ENCODE peak calls at places on chromosomes 1 and 21, in eight cellular contexts. One of them, this sample, is unnamed.

GRCh38 chr1:97204468-97204867 is 482.9 kb downstream of the PTBP2 start:
- DNase-seq in A549: no peak
- DNase-seq in uterus: no peak
- DNase-seq in GM20000: no peak
- DNase-seq in ascending aorta: no peak
- DNase-seq in nephron progenitor cell: no peak
- DNase-seq in right lobe of liver: no peak
- DNase-seq in suprapubic skin: no peak
- DNase-seq in this sample: no peak

GRCh38 chr1:30085814-30086770 is 637.3 kb downstream of the MATN1 start:
- DNase-seq in right lobe of liver: no peak
- DNase-seq in uterus: peak; percentile 64
- DNase-seq in nephron progenitor cell: peak; percentile 97
- DNase-seq in A549: peak; percentile 44
- DNase-seq in suprapubic skin: no peak
- DNase-seq in GM20000: peak; percentile 55
- DNase-seq in ascending aorta: no peak
- DNase-seq in this sample: peak; percentile 42

GRCh38 chr21:45820171-45821091 is 161.1 kb upstream of the COL6A1 start:
- DNase-seq in suprapubic skin: no peak
- DNase-seq in A549: peak; percentile 82
- DNase-seq in uterus: peak; percentile 81
- DNase-seq in right lobe of liver: peak; percentile 81
- DNase-seq in nephron progenitor cell: peak; percentile 90
- DNase-seq in ascending aorta: no peak
- DNase-seq in GM20000: peak; percentile 87
- DNase-seq in this sample: peak; percentile 76

GRCh38 chr1:56469640-56470371 is 109.6 kb downstream of the PLPP3 start:
- DNase-seq in uterus: no peak
- DNase-seq in suprapubic skin: no peak
- DNase-seq in A549: no peak
- DNase-seq in nephron progenitor cell: no peak
- DNase-seq in right lobe of liver: no peak
- DNase-seq in GM20000: no peak
- DNase-seq in ascending aorta: no peak
- DNase-seq in this sample: no peak

GRCh38 chr1:197399691-197400521 is 131.9 kb downstream of the CRB1 start:
- DNase-seq in uterus: no peak
- DNase-seq in nephron progenitor cell: peak; percentile 10
- DNase-seq in suprapubic skin: no peak
- DNase-seq in GM20000: peak; percentile 39
- DNase-seq in right lobe of liver: no peak
- DNase-seq in ascending aorta: no peak
- DNase-seq in A549: peak; percentile 69
- DNase-seq in this sample: peak; percentile 52

GRCh38 chr21:33643658-33644311 is 1.5 kb downstream of the ITSN1 start:
- DNase-seq in suprapubic skin: no peak
- DNase-seq in nephron progenitor cell: peak; percentile 10
- DNase-seq in uterus: no peak
- DNase-seq in GM20000: no peak
- DNase-seq in A549: no peak
- DNase-seq in ascending aorta: no peak
- DNase-seq in right lobe of liver: no peak
- DNase-seq in this sample: no peak

GRCh38 chr1:88890790-88891317 is 513 bp downstream of the GTF2B start:
- DNase-seq in A549: no peak
- DNase-seq in suprapubic skin: no peak
- DNase-seq in GM20000: peak; percentile 34
- DNase-seq in uterus: no peak
- DNase-seq in right lobe of liver: no peak
- DNase-seq in ascending aorta: no peak
- DNase-seq in nephron progenitor cell: peak; percentile 27
- DNase-seq in this sample: peak; percentile 23

GRCh38 chr1:69814926-69815325 is 247.2 kb downstream of the LRRC7 start:
- DNase-seq in suprapubic skin: no peak
- DNase-seq in GM20000: no peak
- DNase-seq in right lobe of liver: no peak
- DNase-seq in uterus: no peak
- DNase-seq in A549: no peak
- DNase-seq in nephron progenitor cell: no peak
- DNase-seq in ascending aorta: no peak
- DNase-seq in this sample: no peak

GRCh38 chr1:24575905-24576587 is 20.2 kb downstream of the NCMAP start:
- DNase-seq in right lobe of liver: no peak
- DNase-seq in A549: no peak
- DNase-seq in GM20000: no peak
- DNase-seq in nephron progenitor cell: no peak
- DNase-seq in uterus: no peak
- DNase-seq in suprapubic skin: no peak
- DNase-seq in ascending aorta: no peak
- DNase-seq in this sample: peak; percentile 34

GRCh38 chr1:32759521-32759980 is 57.0 kb upstream of the SYNC start:
- DNase-seq in nephron progenitor cell: no peak
- DNase-seq in A549: peak; percentile 55
- DNase-seq in ascending aorta: no peak
- DNase-seq in right lobe of liver: peak; percentile 55
- DNase-seq in suprapubic skin: no peak
- DNase-seq in GM20000: no peak
- DNase-seq in uterus: no peak
- DNase-seq in this sample: peak; percentile 91

GRCh38 chr1:174743654-174744561 is 255.8 kb upstream of the CACYBP start:
- DNase-seq in ascending aorta: no peak
- DNase-seq in nephron progenitor cell: no peak
- DNase-seq in uterus: no peak
- DNase-seq in A549: peak; percentile 42
- DNase-seq in suprapubic skin: no peak
- DNase-seq in GM20000: peak; percentile 27
- DNase-seq in right lobe of liver: no peak
- DNase-seq in this sample: no peak

GRCh38 chr1:12380316-12381249 is 150.8 kb downstream of the VPS13D start:
- DNase-seq in GM20000: no peak
- DNase-seq in uterus: no peak
- DNase-seq in nephron progenitor cell: no peak
- DNase-seq in ascending aorta: no peak
- DNase-seq in A549: peak; percentile 32
- DNase-seq in right lobe of liver: no peak
- DNase-seq in suprapubic skin: no peak
- DNase-seq in this sample: no peak

GRCh38 chr1:9233241-9233941 is 1.2 kb upstream of the H6PD start:
- DNase-seq in ascending aorta: peak; percentile 67
- DNase-seq in nephron progenitor cell: no peak
- DNase-seq in GM20000: no peak
- DNase-seq in A549: no peak
- DNase-seq in right lobe of liver: peak; percentile 94
- DNase-seq in uterus: peak; percentile 91
- DNase-seq in suprapubic skin: peak; percentile 95
- DNase-seq in this sample: no peak

GRCh38 chr1:167166703-167167100 is 54.0 kb upstream of the POU2F1 start:
- DNase-seq in GM20000: no peak
- DNase-seq in A549: no peak
- DNase-seq in ascending aorta: no peak
- DNase-seq in uterus: no peak
- DNase-seq in suprapubic skin: no peak
- DNase-seq in nephron progenitor cell: no peak
- DNase-seq in right lobe of liver: no peak
- DNase-seq in this sample: no peak

GRCh38 chr1:232600430-232601258 is 29.3 kb downstream of the SIPA1L2 start:
- DNase-seq in uterus: no peak
- DNase-seq in suprapubic skin: no peak
- DNase-seq in right lobe of liver: no peak
- DNase-seq in nephron progenitor cell: no peak
- DNase-seq in A549: no peak
- DNase-seq in GM20000: no peak
- DNase-seq in ascending aorta: no peak
- DNase-seq in this sample: no peak

GRCh38 chr1:220775238-220775853 is 11.4 kb upstream of the MTARC1 start:
- DNase-seq in GM20000: peak; percentile 50
- DNase-seq in A549: peak; percentile 39
- DNase-seq in nephron progenitor cell: peak; percentile 70
- DNase-seq in uterus: no peak
- DNase-seq in right lobe of liver: no peak
- DNase-seq in suprapubic skin: no peak
- DNase-seq in ascending aorta: no peak
- DNase-seq in this sample: peak; percentile 70

GRCh38 chr1:206809504-206810084 is 37.3 kb upstream of the IL10 start:
- DNase-seq in uterus: no peak
- DNase-seq in right lobe of liver: no peak
- DNase-seq in nephron progenitor cell: no peak
- DNase-seq in ascending aorta: no peak
- DNase-seq in A549: peak; percentile 44
- DNase-seq in GM20000: no peak
- DNase-seq in suprapubic skin: no peak
- DNase-seq in this sample: peak; percentile 24

GRCh38 chr21:44988607-44989537 is 49.0 kb downstream of the SLX9 start:
- DNase-seq in ascending aorta: no peak
- DNase-seq in A549: no peak
- DNase-seq in GM20000: no peak
- DNase-seq in suprapubic skin: no peak
- DNase-seq in right lobe of liver: no peak
- DNase-seq in nephron progenitor cell: no peak
- DNase-seq in uterus: no peak
- DNase-seq in this sample: no peak

GRCh38 chr1:168498159-168498609 is 45.6 kb downstream of the XCL2 start:
- DNase-seq in nephron progenitor cell: no peak
- DNase-seq in GM20000: no peak
- DNase-seq in uterus: no peak
- DNase-seq in suprapubic skin: no peak
- DNase-seq in right lobe of liver: no peak
- DNase-seq in ascending aorta: no peak
- DNase-seq in A549: no peak
- DNase-seq in this sample: no peak

GRCh38 chr1:74341702-74342339 is 106.6 kb downstream of the TNNI3K start:
- DNase-seq in right lobe of liver: no peak
- DNase-seq in A549: no peak
- DNase-seq in suprapubic skin: no peak
- DNase-seq in uterus: no peak
- DNase-seq in nephron progenitor cell: no peak
- DNase-seq in GM20000: no peak
- DNase-seq in ascending aorta: no peak
- DNase-seq in this sample: no peak

DNA sequence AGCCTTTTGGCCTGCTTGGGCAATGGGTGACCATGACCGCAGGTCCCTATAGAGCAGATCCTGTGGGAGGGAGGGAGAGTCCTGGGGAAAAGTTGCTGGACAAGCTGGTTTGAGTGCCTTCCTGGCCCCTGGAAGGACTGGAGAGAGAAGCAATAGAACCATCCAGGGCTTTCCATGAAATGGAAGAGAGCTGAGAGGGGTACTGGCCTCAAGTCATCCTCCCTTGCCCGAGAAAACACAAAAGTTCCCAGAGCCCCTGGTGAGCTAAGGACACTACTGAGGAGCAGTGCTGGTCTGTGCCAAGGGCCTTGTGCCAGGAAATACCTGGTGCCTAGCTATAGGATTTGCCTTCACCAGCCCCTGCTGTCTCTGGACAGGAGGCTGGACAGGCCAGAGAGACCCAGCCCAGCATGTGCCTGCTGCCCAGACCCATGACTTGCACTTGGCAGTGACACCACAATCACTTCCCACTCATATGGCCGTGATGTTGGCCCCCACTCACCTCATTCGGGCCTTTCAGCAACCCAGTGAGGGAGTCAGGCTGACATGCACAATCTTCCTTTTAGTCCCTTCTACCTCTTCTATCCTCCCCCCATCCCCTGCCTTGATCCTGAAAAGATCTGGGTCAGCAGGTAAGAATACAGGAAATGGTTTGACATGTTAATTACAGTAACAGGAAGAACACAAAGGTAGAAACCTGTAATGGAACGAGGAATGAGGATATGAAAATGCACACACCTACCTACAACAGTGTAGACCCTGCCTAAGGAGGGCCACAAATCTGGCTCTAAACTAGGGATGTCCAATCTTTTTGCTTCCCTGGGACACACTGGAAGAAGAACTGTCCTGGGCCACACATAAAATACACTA is 7.0 kb downstream of the SH3BP5L start:
- DNase-seq in suprapubic skin: no peak
- DNase-seq in uterus: no peak
- DNase-seq in A549: no peak
- DNase-seq in ascending aorta: no peak
- DNase-seq in right lobe of liver: no peak
- DNase-seq in GM20000: peak; percentile 21
- DNase-seq in nephron progenitor cell: no peak
- DNase-seq in this sample: no peak
- TF ChIP-seq CTCF in suprapubic skin: no peak
- TF ChIP-seq CTCF in uterus: no peak
- TF ChIP-seq CTCF in A549: no peak
- TF ChIP-seq CTCF in ascending aorta: no peak
- TF ChIP-seq CTCF in right lobe of liver: no peak
- TF ChIP-seq CTCF in GM20000: no peak
- TF ChIP-seq CTCF in nephron progenitor cell: no peak
- TF ChIP-seq CTCF in this sample: no peak

GRCh38 chr1:47529520-47530098 is 91.8 kb downstream of the FOXD2 start:
- DNase-seq in right lobe of liver: no peak
- DNase-seq in uterus: no peak
- DNase-seq in A549: no peak
- DNase-seq in GM20000: no peak
- DNase-seq in suprapubic skin: no peak
- DNase-seq in nephron progenitor cell: no peak
- DNase-seq in ascending aorta: no peak
- DNase-seq in this sample: no peak
- TF ChIP-seq CTCF in right lobe of liver: peak; percentile 39
- TF ChIP-seq CTCF in uterus: no peak
- TF ChIP-seq CTCF in A549: peak; percentile 27
- TF ChIP-seq CTCF in GM20000: no peak
- TF ChIP-seq CTCF in suprapubic skin: no peak
- TF ChIP-seq CTCF in nephron progenitor cell: peak; percentile 47
- TF ChIP-seq CTCF in ascending aorta: peak; percentile 31
- TF ChIP-seq CTCF in this sample: peak; percentile 58

DNA sequence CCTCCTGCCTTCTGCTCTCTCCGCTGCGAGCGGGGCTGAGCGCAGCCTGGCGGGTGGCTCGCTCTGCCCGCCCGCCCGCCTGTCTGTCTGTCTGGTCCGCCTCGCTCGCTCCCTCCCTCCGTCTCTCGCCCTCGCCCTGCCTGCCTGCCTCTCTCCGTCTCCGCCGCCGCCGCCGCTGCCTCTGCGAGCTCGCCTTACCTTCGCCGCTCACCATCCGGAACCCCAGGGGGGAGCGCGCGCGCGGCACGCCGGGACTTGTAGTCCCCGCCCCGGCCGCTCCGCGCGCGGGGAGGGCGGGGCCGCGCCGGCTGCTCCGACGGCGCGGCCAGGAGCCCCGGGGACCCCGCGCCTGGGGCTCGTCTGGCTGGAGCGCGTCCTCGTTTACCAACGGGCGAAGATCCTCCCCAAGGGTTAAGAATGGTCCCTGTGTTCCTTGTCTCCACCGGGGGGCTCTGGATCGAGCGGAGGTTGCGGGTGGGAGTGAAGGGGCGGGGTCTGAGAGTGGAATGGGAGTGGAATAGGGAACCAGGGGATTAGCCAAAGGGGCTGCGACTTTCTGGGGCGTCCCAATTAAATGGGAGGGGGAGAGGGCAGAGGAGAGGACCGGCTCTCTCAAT is at the start of gene AHDC1:
- DNase-seq in nephron progenitor cell: peak; percentile 96
- DNase-seq in right lobe of liver: peak; percentile 93
- DNase-seq in GM20000: peak; percentile 98
- DNase-seq in A549: peak; percentile 88
- DNase-seq in uterus: peak; percentile 93
- DNase-seq in suprapubic skin: peak; percentile 96
- DNase-seq in ascending aorta: peak; percentile 74
- DNase-seq in this sample: peak; percentile 87
- TF ChIP-seq CTCF in nephron progenitor cell: no peak
- TF ChIP-seq CTCF in right lobe of liver: peak; percentile 24
- TF ChIP-seq CTCF in GM20000: no peak
- TF ChIP-seq CTCF in A549: no peak
- TF ChIP-seq CTCF in uterus: peak; percentile 62
- TF ChIP-seq CTCF in suprapubic skin: peak; percentile 8
- TF ChIP-seq CTCF in ascending aorta: no peak
- TF ChIP-seq CTCF in this sample: no peak

GRCh38 chr1:25787477-25788043 is 12.4 kb upstream of the SELENON start:
- DNase-seq in ascending aorta: no peak
- DNase-seq in nephron progenitor cell: no peak
- DNase-seq in uterus: no peak
- DNase-seq in right lobe of liver: no peak
- DNase-seq in suprapubic skin: no peak
- DNase-seq in A549: no peak
- DNase-seq in GM20000: no peak
- DNase-seq in this sample: no peak
- TF ChIP-seq CTCF in ascending aorta: no peak
- TF ChIP-seq CTCF in nephron progenitor cell: no peak
- TF ChIP-seq CTCF in uterus: no peak
- TF ChIP-seq CTCF in right lobe of liver: no peak
- TF ChIP-seq CTCF in suprapubic skin: no peak
- TF ChIP-seq CTCF in A549: no peak
- TF ChIP-seq CTCF in GM20000: no peak
- TF ChIP-seq CTCF in this sample: no peak